ENCODE peak calls at places on chromosomes 1 and 21, in six cellular contexts. T is activated naive CD8-positive, alpha-beta T cell treated with anti-CD3 and anti-CD28 coated beads, Interleukin-2, amount 50 U/mL, for 24 hours; O is cardiac muscle cell; U is hypothalamus; J is activated T-cell treated with anti-CD3 and anti-CD28 coated beads for 1 hour; L is Right ventricle myocardium inferior. D is an unnamed sample.

GRCh38 chr1:226349801-226350503 is 41.0 kb upstream of the LIN9 start:
- DNase-seq in T (no peak), U (no peak), O (peak), L (no peak), J (no peak), D (no peak)

GRCh38 chr1:160997323-160998038 is 23.5 kb downstream of the F11R start:
- DNase-seq in U (no peak), L (no peak), O (peak), J (peak), T (peak), D (peak)

GRCh38 chr1:199590708-199591107 is 436.8 kb upstream of the NR5A2 start:
- DNase-seq in T (no peak), U (no peak), L (no peak), O (no peak), J (no peak), D (no peak)

GRCh38 chr1:6321205-6321604 is 60.3 kb upstream of the GPR153 start:
- DNase-seq in O (no peak), L (no peak), T (no peak), J (no peak), U (no peak), D (no peak)

GRCh38 chr21:35226960-35227741 is 178.0 kb upstream of the RUNX1 start:
- DNase-seq in J (no peak), L (no peak), T (peak), U (no peak), O (no peak), D (no peak)

GRCh38 chr21:43308511-43309283 is 118.2 kb downstream of the SIK1 start:
- DNase-seq in J (no peak), T (no peak), U (no peak), L (peak), O (no peak), D (peak)

GRCh38 chr1:36285450-36286101 is 20.6 kb upstream of the SH3D21 start:
- DNase-seq in O (peak), J (peak), T (peak), L (no peak), U (no peak), D (no peak)

GRCh38 chr21:46096997-46097825 is 701 bp upstream of the COL6A2 start:
- DNase-seq in O (no peak), T (no peak), L (no peak), U (no peak), J (no peak), D (peak)

GRCh38 chr1:228180271-228180987 is 14.8 kb downstream of the IBA57 start:
- DNase-seq in L (no peak), J (no peak), O (peak), T (no peak), U (no peak), D (no peak)

GRCh38 chr1:65147424-65148177 is 402 bp upstream of the AK4 start:
- DNase-seq in L (peak), U (peak), J (no peak), T (peak), O (peak), D (peak)

GRCh38 chr1:45411510-45411899 is 71.3 kb upstream of the MUTYH start:
- DNase-seq in T (no peak), O (no peak), L (no peak), J (no peak), U (no peak), D (no peak)

GRCh38 chr1:50959303-50959912 is 659 bp downstream of the FAF1 start:
- DNase-seq in T (no peak), O (peak), L (peak), U (no peak), J (no peak), D (no peak)

GRCh38 chr1:184425449-184426277 is 38.8 kb downstream of the C1orf21 start:
- DNase-seq in O (no peak), T (no peak), J (no peak), U (no peak), L (no peak), D (no peak)

GRCh38 chr1:241181971-241182370 is 175.0 kb downstream of the RGS7 start:
- DNase-seq in T (no peak), U (no peak), O (no peak), L (no peak), J (no peak), D (no peak)

GRCh38 chr1:210883821-210884220 is 250.1 kb downstream of the KCNH1 start:
- DNase-seq in O (no peak), L (no peak), T (no peak), U (no peak), J (no peak), D (no peak)

GRCh38 chr1:26833432-26834405 is 7.2 kb downstream of the ZDHHC18 start:
- DNase-seq in T (peak), L (peak), O (no peak), U (no peak), J (peak), D (peak)

GRCh38 chr1:201562659-201563405 is 23.9 kb downstream of the NAV1 start:
- DNase-seq in J (no peak), L (no peak), U (no peak), T (no peak), O (peak), D (no peak)

GRCh38 chr1:70358921-70359564 is 4.5 kb upstream of the ANKRD13C start:
- DNase-seq in U (no peak), O (peak), T (no peak), J (no peak), L (no peak), D (no peak)

GRCh38 chr1:204093421-204093717 is 20.5 kb downstream of the SOX13 start:
- DNase-seq in O (no peak), U (no peak), L (no peak), J (no peak), T (no peak), D (no peak)

GRCh38 chr21:24824209-24824608 is 783.1 kb downstream of the MRPL39 start:
- DNase-seq in L (no peak), J (no peak), O (no peak), T (no peak), U (no peak), D (no peak)

GRCh38 chr1:221822591-221822990 is 80.7 kb upstream of the DUSP10 start:
- DNase-seq in J (no peak), U (no peak), L (no peak), O (no peak), T (no peak), D (no peak)

GRCh38 chr1:2606004-2606805 is 19.6 kb downstream of the PRXL2B start:
- DNase-seq in U (no peak), O (no peak), L (no peak), T (no peak), J (no peak), D (peak)

GRCh38 chr1:43074244-43074643 is 97.8 kb downstream of the EBNA1BP2 start:
- DNase-seq in T (no peak), L (no peak), O (no peak), J (no peak), U (no peak), D (no peak)

GRCh38 chr1:152110365-152110859 is 4.8 kb downstream of the TCHH start:
- DNase-seq in L (peak), U (no peak), O (peak), J (no peak), T (peak), D (peak)

GRCh38 chr1:222461941-222462340 is 86.0 kb downstream of the HHIPL2 start:
- DNase-seq in T (no peak), J (no peak), O (no peak), U (no peak), L (no peak), D (no peak)

GRCh38 chr21:42833439-42833815 is 45.9 kb downstream of the WDR4 start:
- DNase-seq in T (peak), O (no peak), J (peak), U (no peak), L (no peak), D (peak)

GRCh38 chr1:230750576-230750975 is 3.4 kb downstream of the CAPN9 start:
- DNase-seq in U (no peak), L (no peak), J (no peak), O (no peak), T (no peak), D (no peak)

GRCh38 chr1:10117865-10118264 is 85.1 kb downstream of the UBE4B start:
- DNase-seq in O (no peak), U (no peak), L (no peak), J (no peak), T (no peak), D (no peak)

GRCh38 chr1:62038594-62039284 is 155.9 kb upstream of the L1TD1 start:
- DNase-seq in J (no peak), L (no peak), T (no peak), U (no peak), O (no peak), D (no peak)

GRCh38 chr1:111600886-111601386 is 18.7 kb upstream of the RAP1A start:
- DNase-seq in J (no peak), L (no peak), U (no peak), O (no peak), T (no peak), D (no peak)

GRCh38 chr1:14149431-14149830 is 449.1 kb upstream of the KAZN start:
- DNase-seq in J (no peak), O (no peak), L (no peak), U (no peak), T (no peak), D (no peak)

GRCh38 chr1:5947978-5948680 is 44.1 kb downstream of the NPHP4 start:
- DNase-seq in U (no peak), J (no peak), O (no peak), T (no peak), L (peak), D (no peak)

GRCh38 chr1:101653482-101653946 is 343.2 kb downstream of the OLFM3 start:
- DNase-seq in L (no peak), U (no peak), T (no peak), O (peak), J (no peak), D (no peak)

GRCh38 chr1:58013237-58013636 is 533.3 kb downstream of the OMA1 start:
- DNase-seq in T (no peak), O (no peak), J (no peak), U (no peak), L (no peak), D (no peak)

GRCh38 chr1:208868554-208868953 is 624.4 kb upstream of the PLXNA2 start:
- DNase-seq in U (no peak), O (peak), L (no peak), T (no peak), J (no peak), D (no peak)

GRCh38 chr1:14880456-14881316 is 272.9 kb upstream of the TMEM51 start:
- DNase-seq in O (peak), L (no peak), U (no peak), J (no peak), T (no peak), D (no peak)

GRCh38 chr1:247316590-247317197 is 15.0 kb downstream of the ZNF496 start:
- DNase-seq in U (no peak), J (no peak), O (no peak), L (no peak), T (no peak), D (no peak)

GRCh38 chr1:225424562-225425210 is 3.2 kb downstream of the LBR start:
- DNase-seq in O (peak), L (no peak), T (no peak), U (no peak), J (no peak), D (no peak)

GRCh38 chr21:41878831-41879189 is 334 bp downstream of the PRDM15 start:
- DNase-seq in L (peak), U (peak), O (peak), T (peak), J (peak), D (peak)

GRCh38 chr1:10832703-10833102 is 36.3 kb upstream of the CASZ1 start:
- DNase-seq in O (no peak), L (no peak), J (no peak), U (no peak), T (no peak), D (no peak)